ENCODE peak calls at places on chromosomes 7 and 10, in nine cellular contexts. T is spleen; Y is retina; N is EH; H is OCI-LY7; W is CD8-positive, alpha-beta memory T cell; V is Kasumi-1; Q is right lobe of liver; X is stimulated activated CD4-positive, alpha-beta T cell treated with anti-CD3 and anti-CD28 coated beads, Interleukin-4, amount 100 ng/mL, for 48 hours. P is an unnamed sample.

GRCh38 chr10:132793871-132794849 is 8.2 kb upstream of the NKX6-2 start:
- DNase-seq in T (no peak), Y (peak), N (no peak), H (no peak), W (no peak), V (no peak), Q (no peak), X (no peak), P (no peak)

GRCh38 chr7:31873816-31874597 is 187.0 kb downstream of the PPP1R17 start:
- DNase-seq in T (no peak), Y (no peak), N (peak), H (no peak), W (no peak), V (peak), Q (no peak), X (no peak), P (no peak)

GRCh38 chr10:113853577-113854018 is 284 bp downstream of the DCLRE1A start:
- DNase-seq in T (no peak), Y (no peak), N (no peak), H (no peak), W (no peak), V (no peak), Q (no peak), X (no peak), P (no peak)

GRCh38 chr7:27156508-27156898 is at the start of gene HOXA7:
- DNase-seq in T (peak), Y (no peak), N (peak), H (peak), W (no peak), V (no peak), Q (no peak), X (no peak), P (no peak)

GRCh38 chr7:80253237-80253636 is 118.6 kb downstream of the GNAI1 start:
- DNase-seq in T (no peak), Y (no peak), N (no peak), H (no peak), W (no peak), V (no peak), Q (no peak), X (no peak), P (no peak)

GRCh38 chr10:28130267-28130666 is 131.4 kb upstream of the ODAD2 start:
- DNase-seq in T (no peak), Y (no peak), N (peak), H (no peak), W (no peak), V (no peak), Q (no peak), X (no peak), P (no peak)

GRCh38 chr7:156386097-156386496 is 254.5 kb upstream of the RNF32 start:
- DNase-seq in T (no peak), Y (no peak), N (no peak), H (no peak), W (no peak), V (peak), Q (no peak), X (no peak), P (no peak)

GRCh38 chr10:103745264-103746247 is 109.8 kb downstream of the SH3PXD2A start:
- DNase-seq in T (no peak), Y (no peak), N (peak), H (peak), W (no peak), V (peak), Q (no peak), X (peak), P (no peak)

GRCh38 chr7:93894426-93894825 is 3.9 kb upstream of the TFPI2 start:
- DNase-seq in T (no peak), Y (no peak), N (peak), H (no peak), W (no peak), V (no peak), Q (no peak), X (no peak), P (no peak)

GRCh38 chr7:114141415-114141814 is 222.6 kb upstream of the PPP1R3A start:
- DNase-seq in T (no peak), Y (no peak), N (no peak), H (no peak), W (no peak), V (no peak), Q (no peak), X (no peak), P (no peak)

GRCh38 chr10:114967071-114967470 is 29.1 kb downstream of the TRUB1 start:
- DNase-seq in T (no peak), Y (no peak), N (peak), H (no peak), W (no peak), V (peak), Q (no peak), X (no peak), P (no peak)

GRCh38 chr7:151275813-151276577 is 27.5 kb upstream of the SMARCD3 start:
- DNase-seq in T (no peak), Y (no peak), N (no peak), H (no peak), W (no peak), V (no peak), Q (no peak), X (no peak), P (no peak)

GRCh38 chr10:89744021-89744420 is 42.6 kb downstream of the KIF20B start:
- DNase-seq in T (no peak), Y (no peak), N (peak), H (no peak), W (no peak), V (no peak), Q (no peak), X (no peak), P (no peak)

GRCh38 chr7:131480384-131481315 is 75.8 kb downstream of the PODXL start:
- DNase-seq in T (no peak), Y (no peak), N (peak), H (no peak), W (no peak), V (no peak), Q (no peak), X (no peak), P (no peak)

GRCh38 chr7:46282155-46282554 is 361.1 kb upstream of the IGFBP3 start:
- DNase-seq in T (no peak), Y (no peak), N (no peak), H (no peak), W (no peak), V (no peak), Q (no peak), X (no peak), P (no peak)

GRCh38 chr10:51892965-51893658 is 193.7 kb upstream of the CSTF2T start:
- DNase-seq in T (no peak), Y (no peak), N (peak), H (peak), W (no peak), V (peak), Q (no peak), X (no peak), P (no peak)

GRCh38 chr10:62805139-62806092 is 896 bp downstream of the ADO start:
- DNase-seq in T (peak), Y (peak), N (peak), H (peak), W (peak), V (peak), Q (peak), X (no peak), P (no peak)

GRCh38 chr7:124570558-124570957 is 195.0 kb downstream of the GPR37 start:
- DNase-seq in T (no peak), Y (no peak), N (no peak), H (no peak), W (no peak), V (no peak), Q (no peak), X (no peak), P (no peak)

GRCh38 chr7:157570531-157571200 is 233.9 kb downstream of the DNAJB6 start:
- DNase-seq in T (peak), Y (no peak), N (no peak), H (no peak), W (no peak), V (no peak), Q (no peak), X (peak), P (no peak)

GRCh38 chr7:20170626-20171025 is 46.6 kb downstream of the MACC1 start:
- DNase-seq in T (no peak), Y (no peak), N (no peak), H (no peak), W (no peak), V (no peak), Q (no peak), X (no peak), P (no peak)

GRCh38 chr7:151875862-151876111 is 1.1 kb downstream of the PRKAG2 start:
- DNase-seq in T (no peak), Y (no peak), N (peak), H (no peak), W (no peak), V (no peak), Q (no peak), X (no peak), P (no peak)

GRCh38 chr7:102473271-102473991 is 5.3 kb downstream of the POLR2J start:
- DNase-seq in T (peak), Y (no peak), N (no peak), H (no peak), W (no peak), V (no peak), Q (peak), X (no peak), P (peak)

GRCh38 chr7:149822353-149822943 is 15.7 kb upstream of the ZNF862 start:
- DNase-seq in T (peak), Y (no peak), N (no peak), H (no peak), W (no peak), V (no peak), Q (peak), X (no peak), P (peak)

GRCh38 chr7:2483495-2483894 is 7.3 kb upstream of the GRIFIN start:
- DNase-seq in T (no peak), Y (no peak), N (no peak), H (no peak), W (no peak), V (no peak), Q (no peak), X (no peak), P (no peak)

GRCh38 chr10:123550680-123551096 is 115.5 kb upstream of the GPR26 start:
- DNase-seq in T (no peak), Y (no peak), N (no peak), H (no peak), W (no peak), V (no peak), Q (no peak), X (no peak), P (no peak)

GRCh38 chr7:94761451-94761850 is 105.5 kb upstream of the SGCE start:
- DNase-seq in T (no peak), Y (no peak), N (no peak), H (no peak), W (no peak), V (no peak), Q (no peak), X (no peak), P (no peak)

GRCh38 chr7:32507416-32507815 is 12.1 kb downstream of the AVL9 start:
- DNase-seq in T (no peak), Y (no peak), N (peak), H (no peak), W (no peak), V (no peak), Q (no peak), X (no peak), P (no peak)